ENCODE peak calls at places on chromosomes 5 and 9, in five cellular contexts. I, B, Y, Z and W are unnamed samples.
A peak's percentile ranks its signal among the peaks of the same experiment; 100 is the strongest.

GRCh38 chr5:175749591-175749990 is 91.7 kb downstream of the HRH2 start:
- DNase-seq in I (no peak), B (no peak), Y (no peak), Z (no peak), W (no peak)

GRCh38 chr5:24633705-24634325 is 11.0 kb downstream of the CDH10 start:
- DNase-seq in I (peak; percentile 11), B (no peak), Y (no peak), Z (peak; percentile 62), W (no peak)

GRCh38 chr5:132136906-132137305 is 63.3 kb downstream of the CSF2 start:
- DNase-seq in I (peak; percentile 88), B (no peak), Y (no peak), Z (no peak), W (no peak)

GRCh38 chr5:74185599-74185998 is 454.9 kb downstream of the ENC1 start:
- DNase-seq in I (no peak), B (no peak), Y (no peak), Z (no peak), W (no peak)

GRCh38 chr9:72772641-72773040 is 180.2 kb downstream of the ALDH1A1 start:
- DNase-seq in I (peak; percentile 7), B (no peak), Y (no peak), Z (peak; percentile 5), W (no peak)

GRCh38 chr9:82404484-82405280 is 416.1 kb downstream of the SPATA31D1 start:
- DNase-seq in I (peak; percentile 64), B (no peak), Y (no peak), Z (peak; percentile 50), W (no peak)

GRCh38 chr5:57434227-57434640 is 48.4 kb downstream of the ACTBL2 start:
- DNase-seq in I (no peak), B (no peak), Y (no peak), Z (no peak), W (no peak)

GRCh38 chr9:8679405-8679951 is 879.9 kb upstream of the DMAC1 start:
- DNase-seq in I (no peak), B (no peak), Y (no peak), Z (peak; percentile 37), W (no peak)

GRCh38 chr5:101590384-101590783 is 687.3 kb upstream of the ST8SIA4 start:
- DNase-seq in I (no peak), B (no peak), Y (no peak), Z (no peak), W (peak; percentile 5)

GRCh38 chr5:115317750-115318149 is 21.3 kb upstream of the CCDC112 start:
- DNase-seq in I (no peak), B (no peak), Y (no peak), Z (no peak), W (no peak)

GRCh38 chr5:145936401-145937131 is at the start of gene SH3RF2:
- DNase-seq in I (peak; percentile 73), B (peak; percentile 1), Y (no peak), Z (peak; percentile 74), W (no peak)

GRCh38 chr5:158482201-158482600 is 617.5 kb downstream of the EBF1 start:
- DNase-seq in I (no peak), B (no peak), Y (no peak), Z (no peak), W (no peak)

GRCh38 chr9:131237311-131237710 is 39.0 kb downstream of the FAM78A start:
- DNase-seq in I (no peak), B (no peak), Y (no peak), Z (no peak), W (no peak)

GRCh38 chr5:158875272-158875679 is 224.4 kb downstream of the EBF1 start:
- DNase-seq in I (peak; percentile 4), B (no peak), Y (no peak), Z (peak; percentile 30), W (no peak)

GRCh38 chr5:113634957-113635356 is 121.5 kb downstream of the YTHDC2 start:
- DNase-seq in I (no peak), B (no peak), Y (no peak), Z (no peak), W (no peak)

GRCh38 chr9:72602629-72603028 is 81.2 kb downstream of the TMC1 start:
- DNase-seq in I (peak; percentile 45), B (no peak), Y (no peak), Z (no peak), W (no peak)

GRCh38 chr9:73357607-73358006 is 205.9 kb downstream of the ANXA1 start:
- DNase-seq in I (no peak), B (no peak), Y (no peak), Z (no peak), W (no peak)

GRCh38 chr5:59759600-59760357 is 133.7 kb downstream of the PDE4D start:
- DNase-seq in I (no peak), B (no peak), Y (no peak), Z (peak; percentile 83), W (no peak)

GRCh38 chr5:82332064-82332855 is 54.1 kb upstream of the RPS23 start:
- DNase-seq in I (no peak), B (no peak), Y (no peak), Z (peak; percentile 42), W (no peak)

GRCh38 chr9:16611001-16611400 is 259.5 kb downstream of the BNC2 start:
- DNase-seq in I (no peak), B (no peak), Y (no peak), Z (no peak), W (no peak)

GRCh38 chr9:102518324-102518723 is 476.8 kb upstream of the CYLC2 start:
- DNase-seq in I (no peak), B (no peak), Y (no peak), Z (no peak), W (no peak)

GRCh38 chr5:133928690-133929393 is 39.6 kb downstream of the C5orf15 start:
- DNase-seq in I (no peak), B (no peak), Y (no peak), Z (no peak), W (no peak)

GRCh38 chr5:146681586-146681945 is 165.6 kb upstream of the GPR151 start:
- DNase-seq in I (no peak), B (no peak), Y (no peak), Z (no peak), W (no peak)

GRCh38 chr9:126371007-126371870 is 44.6 kb downstream of the MVB12B start:
- DNase-seq in I (no peak), B (no peak), Y (no peak), Z (no peak), W (no peak)

GRCh38 chr5:52283221-52283620 is 504.5 kb upstream of the ITGA1 start:
- DNase-seq in I (peak; percentile 0), B (no peak), Y (no peak), Z (no peak), W (no peak)